ENCODE peak calls at places on chromosomes 7 and 10, in four cellular contexts. One of them, this sample, is unnamed.

GRCh38 chr10:116809528-116810500 is 39.5 kb upstream of the ENO4 start:
- DNase-seq in GM12878: no peak
- DNase-seq in H1: peak
- DNase-seq in HepG2: peak
- DNase-seq in this sample: peak

GRCh38 chr10:80064120-80064886 is 14.2 kb upstream of the TMEM254 start:
- DNase-seq in H1: no peak
- DNase-seq in HepG2: no peak
- DNase-seq in GM12878: no peak
- DNase-seq in this sample: no peak

GRCh38 chr10:132417957-132418441 is 21.0 kb downstream of the PWWP2B start:
- DNase-seq in H1: no peak
- DNase-seq in GM12878: no peak
- DNase-seq in HepG2: no peak
- DNase-seq in this sample: peak

GRCh38 chr10:101495324-101495925 is 92.6 kb downstream of the POLL start:
- DNase-seq in H1: no peak
- DNase-seq in HepG2: peak
- DNase-seq in GM12878: no peak
- DNase-seq in this sample: peak

GRCh38 chr10:86363184-86363832 is 3.3 kb downstream of the GRID1 start:
- DNase-seq in H1: peak
- DNase-seq in GM12878: no peak
- DNase-seq in HepG2: no peak
- DNase-seq in this sample: peak

GRCh38 chr10:118046491-118047362 is at the start of gene RAB11FIP2:
- DNase-seq in H1: peak
- DNase-seq in GM12878: peak
- DNase-seq in HepG2: peak
- DNase-seq in this sample: peak

GRCh38 chr7:31028006-31028405 is 24.1 kb upstream of the ADCYAP1R1 start:
- DNase-seq in H1: no peak
- DNase-seq in HepG2: no peak
- DNase-seq in GM12878: no peak
- DNase-seq in this sample: no peak

GRCh38 chr7:108805808-108806397 is 236.2 kb downstream of the DNAJB9 start:
- DNase-seq in GM12878: no peak
- DNase-seq in HepG2: peak
- DNase-seq in H1: no peak
- DNase-seq in this sample: peak

GRCh38 chr10:42783181-42783549 is 570 bp downstream of the BMS1 start:
- DNase-seq in HepG2: peak
- DNase-seq in H1: no peak
- DNase-seq in GM12878: no peak
- DNase-seq in this sample: peak

GRCh38 chr7:66758964-66759628 is 18.6 kb downstream of the RABGEF1 start:
- DNase-seq in H1: no peak
- DNase-seq in GM12878: no peak
- DNase-seq in HepG2: no peak
- DNase-seq in this sample: no peak

GRCh38 chr7:135341049-135341448 is 107.4 kb downstream of the STRA8 start:
- DNase-seq in HepG2: peak
- DNase-seq in H1: no peak
- DNase-seq in GM12878: no peak
- DNase-seq in this sample: no peak

GRCh38 chr7:25069900-25070443 is 55.1 kb downstream of the CYCS start:
- DNase-seq in HepG2: peak
- DNase-seq in GM12878: no peak
- DNase-seq in H1: peak
- DNase-seq in this sample: peak

GRCh38 chr7:127755529-127755928 is 103.5 kb downstream of the SND1 start:
- DNase-seq in GM12878: no peak
- DNase-seq in HepG2: no peak
- DNase-seq in H1: no peak
- DNase-seq in this sample: no peak

GRCh38 chr7:46357851-46358250 is 436.8 kb upstream of the IGFBP3 start:
- DNase-seq in H1: no peak
- DNase-seq in GM12878: no peak
- DNase-seq in HepG2: no peak
- DNase-seq in this sample: no peak

GRCh38 chr7:47049234-47049774 is 532.6 kb downstream of the TNS3 start:
- DNase-seq in GM12878: no peak
- DNase-seq in HepG2: no peak
- DNase-seq in H1: no peak
- DNase-seq in this sample: no peak

GRCh38 chr7:36348256-36348655 is 41.4 kb upstream of the ANLN start:
- DNase-seq in H1: no peak
- DNase-seq in GM12878: no peak
- DNase-seq in HepG2: no peak
- DNase-seq in this sample: no peak

GRCh38 chr10:33310853-33311252 is 23.6 kb downstream of the NRP1 start:
- DNase-seq in H1: no peak
- DNase-seq in HepG2: no peak
- DNase-seq in GM12878: no peak
- DNase-seq in this sample: no peak

DNA sequence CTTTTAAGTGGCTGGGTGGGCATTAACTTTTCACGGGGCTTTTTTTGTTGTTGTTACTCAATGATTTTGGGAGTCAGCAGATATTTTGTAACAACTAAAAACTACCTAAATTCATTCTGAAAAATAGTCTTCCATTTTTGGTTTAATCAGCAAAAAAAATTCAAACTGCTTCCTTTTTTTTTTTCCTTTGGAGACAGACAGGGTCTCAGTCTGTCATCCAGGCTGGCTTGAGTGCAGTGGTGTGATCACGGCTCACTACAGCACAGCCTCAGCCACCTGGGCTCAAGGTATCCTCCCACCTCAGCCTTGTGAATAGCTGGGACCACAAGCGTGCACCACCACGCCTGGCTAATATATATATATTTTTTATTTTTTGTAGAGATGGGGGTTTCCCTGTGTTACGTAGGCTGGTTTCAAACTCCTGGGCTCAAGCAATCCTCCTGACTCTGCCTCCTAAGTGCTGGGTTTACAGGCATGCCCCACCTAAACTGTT is 36.5 kb downstream of the SKIDA1 start:
- DNase-seq in HepG2: no peak
- DNase-seq in H1: no peak
- DNase-seq in GM12878: no peak
- DNase-seq in this sample: no peak
- TF ChIP-seq CEBPB in HepG2: no peak
- TF ChIP-seq CEBPB in H1: no peak
- TF ChIP-seq CEBPB in GM12878: no peak
- TF ChIP-seq CEBPB in this sample: no peak

GRCh38 chr10:104197364-104197763 is 34.8 kb downstream of the CFAP43 start:
- DNase-seq in GM12878: no peak
- DNase-seq in H1: no peak
- DNase-seq in HepG2: peak
- DNase-seq in this sample: no peak

GRCh38 chr10:104199567-104199966 is 32.6 kb downstream of the CFAP43 start:
- DNase-seq in HepG2: peak
- DNase-seq in GM12878: no peak
- DNase-seq in H1: no peak
- DNase-seq in this sample: no peak

GRCh38 chr10:104193787-104194186 is 38.4 kb downstream of the CFAP43 start:
- DNase-seq in H1: no peak
- DNase-seq in GM12878: no peak
- DNase-seq in HepG2: no peak
- DNase-seq in this sample: no peak
- TF ChIP-seq EP300 in H1: no peak
- TF ChIP-seq EP300 in GM12878: no peak
- TF ChIP-seq EP300 in HepG2: no peak
- TF ChIP-seq EP300 in this sample: no peak

GRCh38 chr10:84424731-84425165 is 96.4 kb downstream of the CCSER2 start:
- DNase-seq in GM12878: peak
- DNase-seq in HepG2: peak
- DNase-seq in H1: no peak
- DNase-seq in this sample: no peak
- TF ChIP-seq SIN3A in GM12878: no peak
- TF ChIP-seq SIN3A in HepG2: no peak
- TF ChIP-seq SIN3A in H1: no peak
- TF ChIP-seq SIN3A in this sample: no peak

GRCh38 chr10:49103761-49104160 is 11.6 kb downstream of the VSTM4 start:
- DNase-seq in HepG2: no peak
- DNase-seq in GM12878: no peak
- DNase-seq in H1: no peak
- DNase-seq in this sample: no peak
- TF ChIP-seq CEBPB in HepG2: no peak
- TF ChIP-seq CEBPB in GM12878: no peak
- TF ChIP-seq CEBPB in H1: no peak
- TF ChIP-seq CEBPB in this sample: no peak

GRCh38 chr7:55574062-55574717 is 1.9 kb upstream of the VOPP1 start:
- DNase-seq in HepG2: no peak
- DNase-seq in GM12878: no peak
- DNase-seq in H1: no peak
- DNase-seq in this sample: no peak

GRCh38 chr7:55573234-55573504 is 867 bp upstream of the VOPP1 start:
- DNase-seq in GM12878: no peak
- DNase-seq in H1: no peak
- DNase-seq in HepG2: no peak
- DNase-seq in this sample: no peak

GRCh38 chr7:55573526-55573925 is 1.2 kb upstream of the VOPP1 start:
- DNase-seq in GM12878: no peak
- DNase-seq in HepG2: no peak
- DNase-seq in H1: no peak
- DNase-seq in this sample: no peak

GRCh38 chr7:55571534-55572377 is 546 bp downstream of the VOPP1 start:
- DNase-seq in HepG2: peak
- DNase-seq in H1: peak
- DNase-seq in GM12878: no peak
- DNase-seq in this sample: peak

GRCh38 chr7:55572378-55573233 is at the start of gene VOPP1:
- DNase-seq in GM12878: no peak
- DNase-seq in H1: peak
- DNase-seq in HepG2: peak
- DNase-seq in this sample: peak
- TF ChIP-seq EP300 in GM12878: no peak
- TF ChIP-seq EP300 in H1: no peak
- TF ChIP-seq EP300 in HepG2: no peak
- TF ChIP-seq EP300 in this sample: no peak

GRCh38 chr7:131039836-131040235 is 287.8 kb upstream of the MKLN1 start:
- DNase-seq in HepG2: no peak
- DNase-seq in GM12878: no peak
- DNase-seq in H1: no peak
- DNase-seq in this sample: no peak

GRCh38 chr7:131040467-131040932 is 287.2 kb upstream of the MKLN1 start:
- DNase-seq in H1: peak
- DNase-seq in GM12878: no peak
- DNase-seq in HepG2: peak
- DNase-seq in this sample: peak

GRCh38 chr7:131039355-131039762 is 288.3 kb upstream of the MKLN1 start:
- DNase-seq in HepG2: no peak
- DNase-seq in H1: no peak
- DNase-seq in GM12878: no peak
- DNase-seq in this sample: no peak

GRCh38 chr7:131045526-131045925 is 282.1 kb upstream of the MKLN1 start:
- DNase-seq in H1: no peak
- DNase-seq in GM12878: no peak
- DNase-seq in HepG2: no peak
- DNase-seq in this sample: no peak

DNA sequence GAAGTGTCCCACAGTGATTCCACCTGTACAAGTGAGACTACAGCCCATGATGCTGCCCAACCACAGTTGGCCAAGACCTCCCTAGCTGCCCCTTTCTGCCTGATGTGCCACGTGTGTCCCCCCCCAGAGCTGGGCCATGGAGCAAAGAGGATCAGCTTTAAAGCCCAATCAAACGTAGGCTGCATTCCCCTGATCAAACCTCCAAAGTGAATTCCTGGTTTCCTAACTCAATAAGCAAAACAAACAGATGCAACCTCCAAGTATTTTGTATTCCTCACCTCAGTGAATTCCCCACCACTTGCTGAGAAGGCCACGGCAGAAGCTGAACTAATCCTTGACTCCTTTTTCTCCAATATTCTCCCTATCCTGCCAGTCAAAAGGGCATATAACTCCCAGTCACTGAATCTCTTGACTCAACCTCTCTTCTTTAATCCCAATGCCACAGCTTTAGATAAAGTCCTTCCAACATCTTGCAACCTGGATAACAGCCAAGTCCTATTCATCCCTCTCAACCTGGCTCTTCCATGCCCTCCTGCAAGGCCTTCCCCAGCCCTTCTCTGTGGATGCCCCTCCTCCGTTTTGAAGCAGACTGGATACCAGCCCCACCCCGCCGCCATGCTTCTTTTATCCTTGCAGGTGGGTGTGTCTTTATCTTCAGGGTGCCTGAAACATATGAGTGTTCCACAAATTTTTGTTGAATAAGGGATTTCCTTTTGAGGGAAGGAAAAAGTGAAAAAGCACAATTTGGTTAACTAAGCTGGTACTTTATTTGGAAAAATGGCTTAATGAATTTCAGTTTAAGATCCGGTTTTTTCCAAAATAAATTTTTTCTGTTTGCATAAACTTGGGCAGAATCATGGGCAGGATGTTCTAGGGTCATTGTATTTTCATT is 285.2 kb upstream of the MKLN1 start:
- DNase-seq in GM12878: no peak
- DNase-seq in H1: no peak
- DNase-seq in HepG2: no peak
- DNase-seq in this sample: no peak
- TF ChIP-seq SIN3A in GM12878: no peak
- TF ChIP-seq SIN3A in H1: no peak
- TF ChIP-seq SIN3A in HepG2: no peak
- TF ChIP-seq SIN3A in this sample: no peak

GRCh38 chr7:151550601-151551286 is 31.0 kb upstream of the RHEB start:
- DNase-seq in GM12878: no peak
- DNase-seq in H1: no peak
- DNase-seq in HepG2: peak
- DNase-seq in this sample: peak
- TF ChIP-seq CEBPB in GM12878: no peak
- TF ChIP-seq CEBPB in H1: no peak
- TF ChIP-seq CEBPB in HepG2: no peak
- TF ChIP-seq CEBPB in this sample: no peak

GRCh38 chr7:114575098-114575497 is 160.5 kb downstream of the FOXP2 start:
- DNase-seq in GM12878: no peak
- DNase-seq in H1: no peak
- DNase-seq in HepG2: no peak
- DNase-seq in this sample: no peak
- TF ChIP-seq EP300 in GM12878: no peak
- TF ChIP-seq EP300 in H1: no peak
- TF ChIP-seq EP300 in HepG2: no peak
- TF ChIP-seq EP300 in this sample: no peak